ENCODE peak calls at places on chromosomes 5 and 9, in four cellular contexts. E is GF-D8, C is amygdala, K is endothelial cell. T is an unnamed sample.

GRCh38 chr9:12702160-12702758 is 9.1 kb downstream of the TYRP1 start:
- DNase-seq in E (no peak), K (peak; percentile 49), C (no peak), T (peak; percentile 51)

GRCh38 chr5:137498301-137498735 is 808 bp downstream of the SPOCK1 start:
- DNase-seq in K (peak; percentile 48), E (no peak), C (no peak), T (no peak)

GRCh38 chr5:109253262-109253661 is 156.5 kb downstream of the PJA2 start:
- DNase-seq in C (no peak), K (no peak), E (no peak), T (no peak)

GRCh38 chr5:142411656-142412425 is 87.0 kb upstream of the SPRY4 start:
- DNase-seq in K (no peak), C (no peak), E (no peak), T (no peak)

GRCh38 chr5:132001647-132002561 is 9.6 kb downstream of the ACSL6 start:
- DNase-seq in E (no peak), K (no peak), C (no peak), T (no peak)

GRCh38 chr5:177304392-177305119 is 957 bp downstream of the PRELID1 start:
- DNase-seq in E (no peak), K (no peak), C (no peak), T (no peak)

GRCh38 chr9:87674565-87675299 is 51.2 kb upstream of the CTSL start:
- DNase-seq in E (no peak), C (no peak), K (no peak), T (no peak)

GRCh38 chr9:104173020-104173419 is 78.9 kb downstream of the SMC2 start:
- DNase-seq in C (no peak), K (no peak), E (no peak), T (no peak)

GRCh38 chr5:160470437-160471341 is 49.0 kb downstream of the PTTG1 start:
- DNase-seq in K (no peak), C (no peak), E (peak; percentile 19), T (no peak)

T was measured in NCI-H446.